ENCODE peak calls at places on chromosomes 11 and 22, in six cellular contexts. F is A549, W is GM12878, B is endothelial cell of umbilical vein, A is HepG2, E is K562. S is an unnamed sample.

GRCh38 chr22:47329727-47330653 is 567.5 kb downstream of the TBC1D22A start:
- DNase-seq in E (no peak), F (no peak), W (no peak), A (no peak), B (no peak), S (peak)

GRCh38 chr11:65047581-65048422 is 6.8 kb downstream of the SAC3D1 start:
- DNase-seq in B (no peak), F (no peak), W (no peak), A (no peak), E (peak), S (no peak)

GRCh38 chr22:49600452-49600847 is 227.2 kb downstream of the BRD1 start:
- DNase-seq in W (no peak), E (no peak), B (no peak), A (no peak), F (no peak), S (no peak)

GRCh38 chr22:31764785-31765184 is 11.0 kb downstream of the DEPDC5 start:
- DNase-seq in E (peak), A (no peak), W (no peak), B (no peak), F (no peak), S (no peak)

GRCh38 chr11:94664336-94664735 is 97.2 kb downstream of the PIWIL4 start:
- DNase-seq in B (peak), F (peak), E (no peak), A (no peak), W (no peak), S (no peak)

GRCh38 chr11:6681949-6682348 is 1.2 kb downstream of the MRPL17 start:
- DNase-seq in F (no peak), A (no peak), W (no peak), E (peak), B (no peak), S (peak)

GRCh38 chr11:40403321-40403720 is 1056.1 kb downstream of the LRRC4C start:
- DNase-seq in W (no peak), E (no peak), B (no peak), F (no peak), A (no peak), S (no peak)

GRCh38 chr11:35139883-35140282 is 912 bp downstream of the CD44 start:
- DNase-seq in A (no peak), E (no peak), F (no peak), W (no peak), B (no peak), S (peak)

DNA sequence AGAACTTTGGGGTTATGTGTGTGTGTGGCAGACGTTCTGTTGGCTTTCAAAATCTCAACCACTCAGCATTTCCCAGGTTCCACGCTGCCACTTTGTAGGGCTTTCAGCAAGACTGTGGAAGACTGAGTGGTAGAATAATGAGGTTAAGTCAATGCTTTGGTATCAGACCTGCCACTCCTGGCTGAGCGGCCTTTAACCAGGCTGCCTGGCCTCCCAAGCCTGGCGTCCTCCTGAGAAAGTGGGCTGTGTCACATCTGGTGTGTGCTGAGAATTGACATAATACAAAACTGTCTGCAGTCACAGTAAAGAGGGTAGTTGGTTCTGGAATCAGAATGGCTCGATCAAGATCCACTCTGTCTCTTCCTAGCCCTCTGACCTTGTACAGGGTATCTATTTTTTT is 126.5 kb downstream of the DBX1 start:
- DNase-seq in W (no peak), B (no peak), E (no peak), F (no peak), A (no peak), S (no peak)
- TF ChIP-seq MYC in W (no peak), B (no peak), E (no peak), F (no peak), A (no peak), S (no peak)

DNA sequence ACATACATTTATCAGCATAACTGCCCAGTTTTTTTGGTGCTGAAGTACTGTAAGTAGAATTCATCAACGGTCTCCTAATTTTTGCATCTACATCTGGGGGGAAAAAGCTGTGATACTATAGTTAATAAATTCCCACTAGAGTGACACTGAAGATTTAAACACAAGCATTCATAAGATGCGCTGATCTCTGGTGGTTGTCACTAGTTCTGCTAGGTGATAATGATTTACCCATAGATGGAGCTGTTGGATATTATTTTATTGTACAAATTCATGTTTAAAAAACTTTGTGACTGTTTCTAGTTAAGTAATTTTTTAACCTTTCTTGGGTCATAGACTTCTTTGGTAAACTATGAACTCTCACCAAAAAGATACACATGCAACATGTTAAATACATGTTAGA is 106.6 kb downstream of the EMSY start:
- DNase-seq in F (no peak), W (no peak), E (no peak), B (peak), A (no peak), S (no peak)
- TF ChIP-seq CTCF in F (peak), W (no peak), E (peak), B (no peak), A (no peak), S (no peak)

GRCh38 chr11:125873881-125874555 is 13.4 kb upstream of the HYLS1 start:
- DNase-seq in B (no peak), A (no peak), W (no peak), F (no peak), E (no peak), S (no peak)
- H3K4me3 ChIP-seq in B (no peak), A (peak), W (no peak), F (no peak), E (no peak), S (no peak)

DNA sequence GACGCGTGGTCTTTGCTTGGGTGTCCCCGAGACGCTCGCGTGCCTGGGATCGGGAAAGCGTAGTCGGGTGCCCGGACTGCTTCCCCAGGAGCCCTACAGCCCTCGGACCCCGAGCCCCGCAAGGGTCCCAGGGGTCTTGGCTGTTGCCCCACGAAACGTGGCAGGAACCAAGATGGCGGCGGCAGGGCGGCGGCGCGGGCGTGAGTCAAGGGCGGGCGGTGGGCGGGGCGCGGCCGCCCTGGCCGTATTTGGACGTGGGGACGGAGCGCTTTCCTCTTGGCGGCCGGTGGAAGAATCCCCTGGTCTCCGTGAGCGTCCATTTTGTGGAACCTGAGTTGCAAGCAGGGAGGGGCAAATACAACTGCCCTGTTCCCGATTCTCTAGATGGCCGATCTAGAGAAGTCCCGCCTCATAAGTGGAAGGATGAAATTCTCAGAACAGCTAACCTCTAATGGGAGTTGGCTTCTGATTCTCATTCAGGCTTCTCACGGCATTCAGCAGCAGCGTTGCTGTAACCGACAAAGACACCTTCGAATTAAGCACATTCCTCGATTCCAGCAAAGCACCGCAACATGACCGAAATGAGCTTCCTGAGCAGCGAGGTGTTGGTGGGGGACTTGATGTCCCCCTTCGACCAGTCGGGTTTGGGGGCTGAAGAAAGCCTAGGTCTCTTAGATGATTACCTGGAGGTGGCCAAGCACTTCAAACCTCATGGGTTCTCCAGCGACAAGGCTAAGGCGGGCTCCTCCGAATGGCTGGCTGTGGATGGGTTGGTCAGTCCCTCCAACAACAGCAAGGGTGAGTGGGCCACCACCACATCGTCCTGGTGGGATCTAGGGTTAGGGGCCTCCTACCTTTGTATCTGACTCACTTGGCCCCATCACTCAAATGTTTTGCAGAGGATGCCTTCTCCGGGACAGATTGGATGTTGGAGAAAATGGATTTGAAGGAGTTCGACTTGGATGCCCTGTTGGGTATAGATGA is 804 bp downstream of the ATF4 start:
- DNase-seq in W (no peak), E (peak), F (peak), A (no peak), B (peak), S (peak)
- TF ChIP-seq MYC in W (no peak), E (no peak), F (no peak), A (peak), B (no peak), S (peak)

GRCh38 chr11:117366183-117366582 is 38.5 kb downstream of the CEP164 start:
- DNase-seq in F (peak), B (no peak), W (no peak), E (no peak), A (no peak), S (no peak)
- TF ChIP-seq CTCF in F (no peak), B (no peak), W (no peak), E (no peak), A (no peak), S (no peak)

GRCh38 chr11:119520400-119520799 is 97.4 kb upstream of the THY1 start:
- DNase-seq in W (no peak), E (no peak), A (no peak), B (no peak), F (no peak), S (no peak)

GRCh38 chr11:119520966-119521365 is 98.0 kb upstream of the THY1 start:
- DNase-seq in W (no peak), F (no peak), A (no peak), E (no peak), B (no peak), S (no peak)

GRCh38 chr11:119519796-119520195 is 96.8 kb upstream of the THY1 start:
- DNase-seq in E (no peak), B (no peak), W (no peak), A (no peak), F (no peak), S (no peak)

GRCh38 chr11:119522609-119523008 is 99.6 kb upstream of the THY1 start:
- DNase-seq in W (no peak), B (no peak), E (no peak), A (no peak), F (no peak), S (no peak)

GRCh38 chr11:119521551-119521950 is 98.6 kb upstream of the THY1 start:
- DNase-seq in E (no peak), W (no peak), A (no peak), F (no peak), B (no peak), S (no peak)
- H3K4me3 ChIP-seq in E (no peak), W (no peak), A (no peak), F (no peak), B (no peak), S (no peak)

GRCh38 chr11:44421090-44421675 is 111.2 kb upstream of the ALX4 start:
- DNase-seq in E (no peak), W (no peak), F (no peak), B (no peak), A (no peak), S (no peak)
- TF ChIP-seq MYC in E (no peak), W (no peak), F (no peak), B (no peak), A (no peak), S (no peak)

GRCh38 chr11:124897681-124898680 is at the start of gene ROBO4:
- DNase-seq in A (peak), F (no peak), E (no peak), B (peak), W (no peak), S (no peak)

GRCh38 chr11:124900464-124900863 is 2.8 kb upstream of the ROBO4 start:
- DNase-seq in W (no peak), E (no peak), B (peak), F (peak), A (peak), S (no peak)

GRCh38 chr11:124896821-124897391 is 759 bp downstream of the ROBO4 start:
- DNase-seq in F (no peak), B (no peak), E (no peak), W (no peak), A (no peak), S (no peak)

GRCh38 chr11:124899376-124900145 is 1.9 kb upstream of the ROBO4 start:
- DNase-seq in E (no peak), A (no peak), W (no peak), F (no peak), B (peak), S (no peak)

DNA sequence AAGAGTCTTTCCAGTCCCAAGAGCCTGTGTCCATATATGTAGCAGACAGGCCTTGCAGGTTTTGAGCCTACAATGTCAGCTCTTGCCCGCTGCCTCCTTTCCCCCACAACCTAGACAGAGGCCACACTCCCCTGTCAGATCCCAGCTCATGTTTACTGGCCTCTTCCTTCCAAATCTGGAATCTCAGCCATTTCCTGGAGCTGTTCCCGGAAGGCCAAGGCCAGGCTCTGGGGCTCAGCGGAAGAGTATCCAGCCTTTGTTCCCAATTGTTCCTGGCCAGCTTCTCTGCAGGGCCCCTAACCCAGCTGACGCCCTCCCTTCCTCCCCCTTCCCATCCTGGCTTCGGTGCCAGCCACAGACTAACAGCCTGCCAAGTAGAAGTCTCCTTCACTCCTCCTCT is 1.0 kb upstream of the ROBO4 start:
- DNase-seq in B (peak), F (no peak), A (peak), E (no peak), W (no peak), S (no peak)
- TF ChIP-seq CTCF in B (no peak), F (no peak), A (no peak), E (no peak), W (no peak), S (no peak)

DNA sequence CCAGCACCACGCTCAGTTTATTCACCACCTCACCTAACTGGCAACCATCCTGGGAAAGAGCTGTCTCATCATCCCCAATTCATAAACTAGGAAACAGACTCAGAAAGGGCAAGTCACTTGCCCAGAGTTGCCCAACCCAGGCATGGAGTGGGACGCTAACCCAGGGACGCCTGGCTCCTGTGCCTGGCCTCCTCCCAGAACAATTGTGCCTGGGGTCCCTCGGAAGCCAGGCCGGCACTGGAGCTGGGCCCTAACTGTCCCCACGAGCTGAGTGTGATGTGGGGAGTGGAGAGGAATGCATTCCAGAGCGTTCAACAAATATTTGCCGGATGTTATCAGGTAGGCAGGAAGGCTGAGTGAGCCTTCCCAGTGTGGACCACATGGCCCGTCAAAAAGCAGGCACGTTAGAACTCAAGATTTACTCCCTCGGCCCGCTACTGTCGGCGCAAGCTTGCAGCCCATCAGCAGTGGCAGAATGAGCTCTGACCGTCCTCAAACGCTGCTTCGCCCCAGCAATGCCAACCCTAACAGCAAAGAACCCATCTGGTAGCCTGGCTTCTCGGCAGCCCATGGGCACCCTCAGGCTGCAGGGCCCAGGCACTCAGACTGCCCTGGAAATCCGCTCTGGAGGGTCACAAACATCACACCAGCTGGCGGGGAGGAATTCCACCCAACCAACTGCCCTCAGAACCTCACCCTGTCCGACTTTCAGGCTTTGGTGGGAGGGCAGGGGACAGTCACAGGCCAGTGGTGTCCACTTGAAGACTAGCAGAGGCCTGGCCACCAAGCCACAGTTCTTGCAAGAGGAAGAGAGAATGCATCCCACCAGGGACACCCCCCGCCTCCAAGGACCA is 35.6 kb downstream of the MYH9 start:
- DNase-seq in W (no peak), F (peak), A (peak), E (no peak), B (no peak), S (no peak)
- H3K4me3 ChIP-seq in W (no peak), F (peak), A (peak), E (no peak), B (no peak), S (no peak)

S was measured in NB4.